ENCODE peak calls at places on chromosome X, in nine cellular contexts. One of them, this sample, is unnamed.

GRCh38 chrX:115939070-115939469 is 231.5 kb upstream of the AGTR2 start:
- DNase-seq in pancreas: no peak
- DNase-seq in lower lobe of right lung: no peak
- DNase-seq in hepatocyte: no peak
- DNase-seq in uterus: no peak
- DNase-seq in H1: no peak
- DNase-seq in iPS DF 6.9: no peak
- DNase-seq in PC-9: no peak
- DNase-seq in K562: no peak
- DNase-seq in this sample: no peak

GRCh38 chrX:37876716-37877115 is 29.3 kb upstream of the DYNLT3 start:
- DNase-seq in pancreas: no peak
- DNase-seq in iPS DF 6.9: no peak
- DNase-seq in K562: no peak
- DNase-seq in hepatocyte: no peak
- DNase-seq in H1: no peak
- DNase-seq in PC-9: no peak
- DNase-seq in lower lobe of right lung: no peak
- DNase-seq in uterus: no peak
- DNase-seq in this sample: no peak

GRCh38 chrX:99939883-99940232 is 470.2 kb downstream of the PCDH19 start:
- DNase-seq in K562: no peak
- DNase-seq in H1: peak; percentile 36
- DNase-seq in PC-9: no peak
- DNase-seq in uterus: no peak
- DNase-seq in lower lobe of right lung: no peak
- DNase-seq in pancreas: peak; percentile 29
- DNase-seq in hepatocyte: no peak
- DNase-seq in iPS DF 6.9: no peak
- DNase-seq in this sample: no peak

GRCh38 chrX:12978205-12979010 is 3.5 kb downstream of the TMSB4X start:
- DNase-seq in K562: no peak
- DNase-seq in H1: no peak
- DNase-seq in hepatocyte: peak; percentile 75
- DNase-seq in uterus: peak; percentile 37
- DNase-seq in PC-9: no peak
- DNase-seq in pancreas: no peak
- DNase-seq in iPS DF 6.9: peak; percentile 35
- DNase-seq in lower lobe of right lung: peak; percentile 71
- DNase-seq in this sample: peak; percentile 63

GRCh38 chrX:38654302-38654701 is 93.0 kb downstream of the TSPAN7 start:
- DNase-seq in lower lobe of right lung: no peak
- DNase-seq in iPS DF 6.9: no peak
- DNase-seq in PC-9: no peak
- DNase-seq in pancreas: no peak
- DNase-seq in hepatocyte: peak; percentile 35
- DNase-seq in K562: peak; percentile 27
- DNase-seq in uterus: no peak
- DNase-seq in H1: no peak
- DNase-seq in this sample: no peak

GRCh38 chrX:21996872-21997271 is 35.3 kb upstream of the PHEX start:
- DNase-seq in lower lobe of right lung: no peak
- DNase-seq in PC-9: no peak
- DNase-seq in uterus: no peak
- DNase-seq in pancreas: no peak
- DNase-seq in iPS DF 6.9: no peak
- DNase-seq in K562: no peak
- DNase-seq in H1: no peak
- DNase-seq in hepatocyte: no peak
- DNase-seq in this sample: no peak

GRCh38 chrX:108122748-108123147 is 31.2 kb downstream of the ATG4A start:
- DNase-seq in lower lobe of right lung: no peak
- DNase-seq in iPS DF 6.9: no peak
- DNase-seq in H1: no peak
- DNase-seq in pancreas: no peak
- DNase-seq in K562: no peak
- DNase-seq in uterus: no peak
- DNase-seq in hepatocyte: no peak
- DNase-seq in PC-9: no peak
- DNase-seq in this sample: no peak

GRCh38 chrX:107153005-107153404 is 34.4 kb upstream of the RBM41 start:
- DNase-seq in lower lobe of right lung: no peak
- DNase-seq in pancreas: no peak
- DNase-seq in K562: peak; percentile 11
- DNase-seq in H1: no peak
- DNase-seq in uterus: no peak
- DNase-seq in hepatocyte: no peak
- DNase-seq in PC-9: no peak
- DNase-seq in iPS DF 6.9: no peak
- DNase-seq in this sample: no peak

GRCh38 chrX:21153033-21153432 is 221.2 kb upstream of the CNKSR2 start:
- DNase-seq in H1: no peak
- DNase-seq in PC-9: no peak
- DNase-seq in pancreas: no peak
- DNase-seq in iPS DF 6.9: no peak
- DNase-seq in K562: no peak
- DNase-seq in lower lobe of right lung: no peak
- DNase-seq in uterus: no peak
- DNase-seq in hepatocyte: no peak
- DNase-seq in this sample: no peak

GRCh38 chrX:20519077-20519617 is 252.4 kb upstream of the RPS6KA3 start:
- DNase-seq in uterus: no peak
- DNase-seq in lower lobe of right lung: no peak
- DNase-seq in hepatocyte: peak; percentile 20
- DNase-seq in pancreas: no peak
- DNase-seq in K562: no peak
- DNase-seq in H1: no peak
- DNase-seq in iPS DF 6.9: no peak
- DNase-seq in PC-9: no peak
- DNase-seq in this sample: no peak

GRCh38 chrX:97743014-97743413 is 859.3 kb downstream of the RPA4 start:
- DNase-seq in iPS DF 6.9: no peak
- DNase-seq in pancreas: peak; percentile 41
- DNase-seq in K562: no peak
- DNase-seq in H1: no peak
- DNase-seq in PC-9: no peak
- DNase-seq in uterus: no peak
- DNase-seq in hepatocyte: no peak
- DNase-seq in lower lobe of right lung: no peak
- DNase-seq in this sample: peak; percentile 32

GRCh38 chrX:108312938-108313337 is 125.3 kb downstream of the COL4A6 start:
- DNase-seq in uterus: peak; percentile 19
- DNase-seq in H1: peak; percentile 43
- DNase-seq in iPS DF 6.9: no peak
- DNase-seq in PC-9: peak; percentile 84
- DNase-seq in hepatocyte: no peak
- DNase-seq in pancreas: no peak
- DNase-seq in lower lobe of right lung: peak; percentile 29
- DNase-seq in K562: no peak
- DNase-seq in this sample: no peak

GRCh38 chrX:27890611-27891010 is 82.8 kb downstream of the MAGEB10 start:
- DNase-seq in PC-9: no peak
- DNase-seq in uterus: no peak
- DNase-seq in K562: no peak
- DNase-seq in H1: no peak
- DNase-seq in pancreas: no peak
- DNase-seq in hepatocyte: no peak
- DNase-seq in lower lobe of right lung: no peak
- DNase-seq in iPS DF 6.9: no peak
- DNase-seq in this sample: no peak

GRCh38 chrX:136147320-136147901 is at the start of gene FHL1:
- DNase-seq in lower lobe of right lung: peak; percentile 68
- DNase-seq in uterus: peak; percentile 76
- DNase-seq in pancreas: no peak
- DNase-seq in K562: peak; percentile 85
- DNase-seq in H1: peak; percentile 50
- DNase-seq in iPS DF 6.9: no peak
- DNase-seq in PC-9: no peak
- DNase-seq in hepatocyte: peak; percentile 40
- DNase-seq in this sample: peak; percentile 65

GRCh38 chrX:64394874-64395567 is at the start of gene MTMR8:
- DNase-seq in iPS DF 6.9: peak; percentile 39
- DNase-seq in K562: peak; percentile 79
- DNase-seq in H1: peak; percentile 81
- DNase-seq in lower lobe of right lung: peak; percentile 78
- DNase-seq in hepatocyte: peak; percentile 82
- DNase-seq in pancreas: peak; percentile 91
- DNase-seq in PC-9: peak; percentile 46
- DNase-seq in uterus: peak; percentile 60
- DNase-seq in this sample: peak; percentile 86

GRCh38 chrX:85391879-85392238 is 12.4 kb upstream of the POF1B start:
- DNase-seq in pancreas: no peak
- DNase-seq in uterus: no peak
- DNase-seq in lower lobe of right lung: no peak
- DNase-seq in H1: no peak
- DNase-seq in iPS DF 6.9: no peak
- DNase-seq in K562: no peak
- DNase-seq in PC-9: no peak
- DNase-seq in hepatocyte: no peak
- DNase-seq in this sample: no peak

GRCh38 chrX:130539721-130540321 is 138.0 kb downstream of the RBMX2 start:
- DNase-seq in uterus: peak; percentile 20
- DNase-seq in iPS DF 6.9: no peak
- DNase-seq in K562: peak; percentile 48
- DNase-seq in PC-9: peak; percentile 36
- DNase-seq in hepatocyte: peak; percentile 54
- DNase-seq in lower lobe of right lung: peak; percentile 51
- DNase-seq in H1: peak; percentile 52
- DNase-seq in pancreas: no peak
- DNase-seq in this sample: no peak

GRCh38 chrX:97539970-97540519 is 656.3 kb downstream of the RPA4 start:
- DNase-seq in K562: no peak
- DNase-seq in pancreas: no peak
- DNase-seq in uterus: no peak
- DNase-seq in lower lobe of right lung: no peak
- DNase-seq in PC-9: no peak
- DNase-seq in hepatocyte: no peak
- DNase-seq in iPS DF 6.9: no peak
- DNase-seq in H1: no peak
- DNase-seq in this sample: no peak

GRCh38 chrX:48818866-48819265 is 7.4 kb upstream of the ERAS start:
- DNase-seq in lower lobe of right lung: no peak
- DNase-seq in PC-9: no peak
- DNase-seq in K562: no peak
- DNase-seq in pancreas: no peak
- DNase-seq in uterus: no peak
- DNase-seq in H1: no peak
- DNase-seq in hepatocyte: no peak
- DNase-seq in iPS DF 6.9: no peak
- DNase-seq in this sample: no peak

GRCh38 chrX:150313514-150313913 is 49.6 kb upstream of the MAMLD1 start:
- DNase-seq in PC-9: no peak
- DNase-seq in K562: no peak
- DNase-seq in hepatocyte: no peak
- DNase-seq in uterus: no peak
- DNase-seq in H1: no peak
- DNase-seq in lower lobe of right lung: no peak
- DNase-seq in iPS DF 6.9: no peak
- DNase-seq in pancreas: no peak
- DNase-seq in this sample: no peak

GRCh38 chrX:67563469-67564448 is 19.9 kb downstream of the AR start:
- DNase-seq in H1: no peak
- DNase-seq in lower lobe of right lung: no peak
- DNase-seq in iPS DF 6.9: no peak
- DNase-seq in PC-9: no peak
- DNase-seq in K562: no peak
- DNase-seq in uterus: peak; percentile 18
- DNase-seq in pancreas: no peak
- DNase-seq in hepatocyte: peak; percentile 8
- DNase-seq in this sample: no peak

GRCh38 chrX:12955882-12956703 is 18.8 kb upstream of the TMSB4X start:
- DNase-seq in pancreas: no peak
- DNase-seq in K562: peak; percentile 42
- DNase-seq in lower lobe of right lung: peak; percentile 79
- DNase-seq in iPS DF 6.9: no peak
- DNase-seq in hepatocyte: peak; percentile 60
- DNase-seq in PC-9: peak; percentile 37
- DNase-seq in H1: no peak
- DNase-seq in uterus: peak; percentile 56
- DNase-seq in this sample: peak; percentile 78

GRCh38 chrX:72271812-72272211 is 5.2 kb downstream of the RPS4X start:
- DNase-seq in pancreas: no peak
- DNase-seq in K562: no peak
- DNase-seq in lower lobe of right lung: no peak
- DNase-seq in PC-9: no peak
- DNase-seq in hepatocyte: no peak
- DNase-seq in uterus: no peak
- DNase-seq in H1: no peak
- DNase-seq in iPS DF 6.9: no peak
- DNase-seq in this sample: no peak
- H3K36me3 ChIP-seq in pancreas: peaks cover 41% of the 10 kb centered on the region
- H3K36me3 ChIP-seq in K562: peaks cover 93% of the 10 kb centered on the region
- H3K36me3 ChIP-seq in lower lobe of right lung: peaks cover 87% of the 10 kb centered on the region
- H3K36me3 ChIP-seq in PC-9: peaks cover 66% of the 10 kb centered on the region
- H3K36me3 ChIP-seq in hepatocyte: peaks cover 5% of the 10 kb centered on the region
- H3K36me3 ChIP-seq in uterus: no peaks in the 10 kb centered on the region
- H3K36me3 ChIP-seq in H1: peaks cover 86% of the 10 kb centered on the region
- H3K36me3 ChIP-seq in iPS DF 6.9: peaks cover 33% of the 10 kb centered on the region
- H3K36me3 ChIP-seq in this sample: no peaks in the 10 kb centered on the region

GRCh38 chrX:16699389-16699788 is 13.1 kb downstream of the CTPS2 start:
- DNase-seq in PC-9: no peak
- DNase-seq in pancreas: no peak
- DNase-seq in H1: no peak
- DNase-seq in hepatocyte: no peak
- DNase-seq in lower lobe of right lung: no peak
- DNase-seq in uterus: no peak
- DNase-seq in iPS DF 6.9: no peak
- DNase-seq in K562: no peak
- DNase-seq in this sample: no peak
- H3K36me3 ChIP-seq in PC-9: no peaks in the 10 kb centered on the region
- H3K36me3 ChIP-seq in pancreas: no peaks in the 10 kb centered on the region
- H3K36me3 ChIP-seq in H1: peaks cover 40% of the 10 kb centered on the region
- H3K36me3 ChIP-seq in hepatocyte: no peaks in the 10 kb centered on the region
- H3K36me3 ChIP-seq in lower lobe of right lung: peaks cover 14% of the 10 kb centered on the region
- H3K36me3 ChIP-seq in uterus: no peaks in the 10 kb centered on the region
- H3K36me3 ChIP-seq in iPS DF 6.9: peaks cover 9% of the 10 kb centered on the region
- H3K36me3 ChIP-seq in K562: peaks cover 38% of the 10 kb centered on the region
- H3K36me3 ChIP-seq in this sample: no peaks in the 10 kb centered on the region

GRCh38 chrX:3655181-3655580 is 58.3 kb downstream of the PRKX start:
- DNase-seq in pancreas: no peak
- DNase-seq in hepatocyte: no peak
- DNase-seq in K562: no peak
- DNase-seq in iPS DF 6.9: no peak
- DNase-seq in lower lobe of right lung: no peak
- DNase-seq in H1: no peak
- DNase-seq in PC-9: no peak
- DNase-seq in uterus: no peak
- DNase-seq in this sample: no peak
- H3K36me3 ChIP-seq in pancreas: no peaks in the 10 kb centered on the region
- H3K36me3 ChIP-seq in hepatocyte: no peaks in the 10 kb centered on the region
- H3K36me3 ChIP-seq in K562: peaks cover 49% of the 10 kb centered on the region
- H3K36me3 ChIP-seq in iPS DF 6.9: peaks cover 3% of the 10 kb centered on the region
- H3K36me3 ChIP-seq in lower lobe of right lung: peaks cover 9% of the 10 kb centered on the region
- H3K36me3 ChIP-seq in H1: peaks cover 23% of the 10 kb centered on the region
- H3K36me3 ChIP-seq in PC-9: no peaks in the 10 kb centered on the region
- H3K36me3 ChIP-seq in uterus: no peaks in the 10 kb centered on the region
- H3K36me3 ChIP-seq in this sample: no peaks in the 10 kb centered on the region

DNA sequence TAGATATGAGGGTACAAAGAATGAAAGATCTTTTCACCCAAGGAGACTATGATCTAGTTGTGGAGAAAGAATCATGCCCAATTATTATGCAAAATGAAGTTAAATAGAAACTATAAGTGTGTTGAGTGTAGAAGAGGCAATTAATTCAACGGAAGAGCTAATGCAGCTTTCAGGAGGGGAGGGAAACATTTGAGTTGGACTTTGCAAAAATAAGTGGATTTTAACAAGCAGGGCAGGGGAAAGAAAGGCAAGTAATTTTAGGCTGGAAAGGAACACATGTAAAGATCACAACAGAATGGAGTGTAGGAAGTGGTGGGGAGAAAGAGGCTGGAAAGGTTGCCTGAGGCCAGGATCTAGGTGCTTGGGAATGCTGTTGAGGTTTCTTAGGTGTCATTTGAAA is 44.1 kb downstream of the KLHL15 start:
- DNase-seq in lower lobe of right lung: no peak
- DNase-seq in iPS DF 6.9: no peak
- DNase-seq in pancreas: no peak
- DNase-seq in hepatocyte: no peak
- DNase-seq in PC-9: no peak
- DNase-seq in H1: no peak
- DNase-seq in uterus: no peak
- DNase-seq in K562: no peak
- DNase-seq in this sample: no peak
- H3K36me3 ChIP-seq in lower lobe of right lung: peaks cover 16% of the 10 kb centered on the region
- H3K36me3 ChIP-seq in iPS DF 6.9: no peaks in the 10 kb centered on the region
- H3K36me3 ChIP-seq in pancreas: no peaks in the 10 kb centered on the region
- H3K36me3 ChIP-seq in hepatocyte: no peaks in the 10 kb centered on the region
- H3K36me3 ChIP-seq in PC-9: no peaks in the 10 kb centered on the region
- H3K36me3 ChIP-seq in H1: peaks cover 9% of the 10 kb centered on the region
- H3K36me3 ChIP-seq in uterus: no peaks in the 10 kb centered on the region
- H3K36me3 ChIP-seq in K562: peaks cover 41% of the 10 kb centered on the region
- H3K36me3 ChIP-seq in this sample: no peaks in the 10 kb centered on the region

This sample was measured in mucosa of descending colon.